ENCODE peak calls at places on chromosomes 16 and 17, in ten cellular contexts. S is Peyer's patch; C is OCI-LY7; V is A549; J is heart right ventricle; Q is IMR-90; M is GM23338; O is cardiac muscle cell; N is lower lobe of right lung; Y is CD8-positive, alpha-beta T cell. B is an unnamed sample. For H3K4me1, the result is how much of the 10 kb centered on the place peaks cover.

GRCh38 chr16:47687694-47688093 is 226.6 kb downstream of the PHKB start:
- DNase-seq in C (no peak), S (no peak), Q (peak), O (no peak), N (no peak), V (no peak), M (no peak), J (no peak), Y (no peak), B (no peak)

GRCh38 chr16:62225675-62226074 is 189.4 kb upstream of the CDH8 start:
- DNase-seq in Q (no peak), Y (no peak), N (peak), C (peak), O (peak), M (peak), V (peak), J (peak), S (peak), B (no peak)

GRCh38 chr16:51538707-51539604 is 387.9 kb upstream of the SALL1 start:
- DNase-seq in J (no peak), C (no peak), V (peak), O (peak), Y (no peak), N (no peak), Q (peak), M (no peak), S (no peak), B (no peak)

GRCh38 chr17:36850794-36851193 is 86.5 kb upstream of the LHX1 start:
- DNase-seq in J (no peak), Y (no peak), N (no peak), M (no peak), V (peak), S (no peak), O (peak), Q (peak), C (no peak), B (no peak)

GRCh38 chr17:142876-143784 is 5.8 kb downstream of the SCGB1C2 start:
- DNase-seq in Y (no peak), V (no peak), J (peak), O (no peak), M (no peak), C (no peak), Q (no peak), S (no peak), N (peak), B (no peak)

GRCh38 chr17:80025140-80025539 is 10.5 kb downstream of the TBC1D16 start:
- DNase-seq in Y (no peak), J (no peak), Q (no peak), M (peak), O (no peak), V (no peak), S (no peak), C (no peak), N (no peak), B (no peak)

GRCh38 chr16:852451-853185 is 52.1 kb upstream of the GNG13 start:
- DNase-seq in N (no peak), S (no peak), O (no peak), Y (no peak), V (no peak), C (no peak), Q (no peak), J (no peak), M (no peak), B (no peak)

GRCh38 chr16:84683691-84684591 is 15.9 kb upstream of the USP10 start:
- DNase-seq in N (no peak), Q (no peak), S (no peak), M (peak), C (no peak), J (no peak), O (no peak), Y (no peak), V (no peak), B (no peak)

GRCh38 chr17:80196652-80197051 is 23.5 kb downstream of the SGSH start:
- DNase-seq in S (no peak), V (no peak), C (no peak), Y (no peak), M (no peak), J (no peak), Q (no peak), N (no peak), O (no peak), B (no peak)

GRCh38 chr17:83050651-83051422 is 28.6 kb upstream of the METRNL start:
- DNase-seq in J (no peak), S (peak), V (no peak), M (peak), Q (no peak), Y (no peak), C (no peak), O (no peak), N (no peak), B (peak)

GRCh38 chr16:66605177-66605999 is 884 bp downstream of the CMTM3 start:
- DNase-seq in Y (no peak), C (peak), M (peak), S (peak), V (peak), Q (peak), N (peak), J (peak), O (peak), B (peak)

GRCh38 chr17:41654134-41654907 is 29.9 kb upstream of the KRT17 start:
- DNase-seq in N (peak), O (no peak), S (peak), J (no peak), Y (no peak), C (no peak), Q (no peak), V (peak), M (peak), B (no peak)

GRCh38 chr16:7124242-7124641 is 208.4 kb upstream of the RBFOX1 start:
- DNase-seq in S (no peak), J (no peak), O (no peak), N (no peak), Y (no peak), Q (no peak), C (no peak), M (no peak), V (no peak), B (no peak)

GRCh38 chr17:12528036-12528435 is 137.7 kb upstream of the MYOCD start:
- DNase-seq in Q (no peak), N (no peak), J (no peak), V (no peak), C (no peak), M (no peak), S (no peak), Y (no peak), O (no peak), B (no peak)

GRCh38 chr17:74757931-74758845 is 9.8 kb downstream of the NHERF1 start:
- DNase-seq in S (peak), V (peak), N (no peak), O (peak), J (no peak), Q (no peak), M (no peak), C (no peak), Y (no peak), B (no peak)

GRCh38 chr16:75000481-75001081 is 1.8 kb downstream of the ZNRF1 start:
- DNase-seq in J (no peak), M (no peak), Y (no peak), V (no peak), Q (peak), O (peak), N (no peak), C (no peak), S (no peak), B (no peak)

GRCh38 chr17:37327341-37328090 is 48.3 kb upstream of the C17orf78 start:
- DNase-seq in J (no peak), V (peak), O (peak), Y (no peak), Q (peak), C (no peak), S (no peak), M (no peak), N (no peak), B (no peak)

GRCh38 chr17:42309142-42309541 is 20.8 kb downstream of the STAT5A start:
- DNase-seq in Q (no peak), O (no peak), S (no peak), V (no peak), N (no peak), C (no peak), M (no peak), J (no peak), Y (no peak), B (no peak)

GRCh38 chr16:3149630-3150345 is 15.0 kb downstream of the ZNF213 start:
- DNase-seq in Q (peak), N (peak), V (peak), C (peak), M (peak), O (peak), S (peak), J (peak), Y (no peak), B (peak)

GRCh38 chr16:78642621-78643285 is 543.3 kb downstream of the WWOX start:
- DNase-seq in O (no peak), N (no peak), M (no peak), J (no peak), V (no peak), S (no peak), Q (no peak), Y (no peak), C (no peak), B (no peak)

GRCh38 chr16:67934306-67935095 is 2.1 kb downstream of the PSMB10 start:
- DNase-seq in V (no peak), S (no peak), Q (no peak), J (no peak), M (no peak), O (no peak), C (no peak), N (no peak), Y (no peak), B (peak)

GRCh38 chr17:79938696-79939435 is 96.8 kb downstream of the TBC1D16 start:
- DNase-seq in Y (no peak), C (no peak), S (peak), Q (no peak), O (no peak), N (peak), V (no peak), M (no peak), J (no peak), B (no peak)

GRCh38 chr17:38871247-38871991 is 1.6 kb downstream of the LASP1 start:
- DNase-seq in O (peak), V (peak), S (peak), N (peak), M (peak), Q (peak), J (peak), C (peak), Y (no peak), B (peak)
- H3K4me1 ChIP-seq in O (under half), V (under half), S (under half), N (half or more), M (under half), Q (under half), J (half or more), C (half or more), Y (half or more), B (under half)

GRCh38 chr17:33948299-33948698 is 306.8 kb upstream of the CCL2 start:
- DNase-seq in J (no peak), N (no peak), Q (no peak), C (no peak), Y (no peak), V (no peak), M (no peak), O (no peak), S (no peak), B (no peak)

GRCh38 chr17:33944826-33945225 is 310.3 kb upstream of the CCL2 start:
- DNase-seq in O (no peak), M (no peak), J (no peak), V (no peak), S (no peak), N (no peak), Y (no peak), Q (no peak), C (no peak), B (no peak)

GRCh38 chr17:33944412-33944811 is 310.7 kb upstream of the CCL2 start:
- DNase-seq in Y (no peak), J (no peak), N (no peak), S (no peak), Q (no peak), M (no peak), C (no peak), O (no peak), V (no peak), B (no peak)

GRCh38 chr17:33947762-33948161 is 307.3 kb upstream of the CCL2 start:
- DNase-seq in Y (no peak), Q (no peak), M (no peak), N (no peak), S (no peak), J (no peak), V (no peak), C (no peak), O (no peak), B (no peak)

GRCh38 chr17:33945641-33946546 is 309.2 kb upstream of the CCL2 start:
- DNase-seq in C (no peak), N (no peak), Q (no peak), Y (no peak), S (no peak), J (no peak), V (no peak), O (no peak), M (peak), B (no peak)
- TF ChIP-seq CTCF in C (no peak), N (no peak), Q (no peak), Y (no peak), S (no peak), J (no peak), V (no peak), O (no peak), M (peak), B (no peak)

GRCh38 chr16:30357085-30357714 is 2.1 kb upstream of the CD2BP2 start:
- DNase-seq in Y (no peak), Q (peak), O (no peak), M (no peak), J (no peak), V (no peak), C (no peak), N (no peak), S (no peak), B (no peak)
- H3K27ac ChIP-seq in Y (no peak), Q (no peak), O (peak), M (no peak), J (no peak), V (no peak), C (peak), N (no peak), S (peak), B (no peak)

DNA sequence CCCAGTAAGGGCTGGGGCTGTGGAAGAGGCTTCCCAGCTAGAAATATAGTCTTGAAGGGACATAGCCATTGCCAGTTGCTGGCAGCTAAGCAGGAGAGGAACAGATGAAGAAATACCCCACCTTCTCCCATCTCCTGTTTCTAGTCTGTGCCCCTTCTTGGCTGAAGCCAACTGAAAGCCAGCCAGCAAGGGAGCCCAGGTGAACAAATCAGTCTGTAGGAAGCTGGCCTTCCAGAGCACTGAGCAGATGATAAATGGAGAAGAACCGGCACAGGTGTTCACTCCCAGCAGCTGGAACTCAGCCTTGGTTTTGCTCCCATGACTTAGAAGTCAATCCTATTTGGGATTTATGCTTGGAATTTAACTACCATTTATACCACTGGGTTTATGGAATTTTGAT is 69.2 kb upstream of the DHX40 start:
- DNase-seq in N (no peak), J (no peak), C (no peak), M (no peak), V (no peak), O (no peak), Y (no peak), Q (no peak), S (no peak), B (no peak)
- H3K4me1 ChIP-seq in N (under half), J (under half), C (under half), M (under half), V (under half), O (under half), Y (under half), Q (under half), S (under half), B (under half)

GRCh38 chr17:7867881-7868329 is 10.1 kb downstream of the CYB5D1 start:
- DNase-seq in C (no peak), M (no peak), Q (no peak), O (no peak), V (no peak), J (no peak), N (no peak), Y (no peak), S (no peak), B (no peak)

GRCh38 chr17:7862692-7863437 is 5.1 kb downstream of the CYB5D1 start:
- DNase-seq in S (no peak), J (peak), Y (peak), V (peak), Q (peak), M (peak), C (peak), N (no peak), O (peak), B (peak)

DNA sequence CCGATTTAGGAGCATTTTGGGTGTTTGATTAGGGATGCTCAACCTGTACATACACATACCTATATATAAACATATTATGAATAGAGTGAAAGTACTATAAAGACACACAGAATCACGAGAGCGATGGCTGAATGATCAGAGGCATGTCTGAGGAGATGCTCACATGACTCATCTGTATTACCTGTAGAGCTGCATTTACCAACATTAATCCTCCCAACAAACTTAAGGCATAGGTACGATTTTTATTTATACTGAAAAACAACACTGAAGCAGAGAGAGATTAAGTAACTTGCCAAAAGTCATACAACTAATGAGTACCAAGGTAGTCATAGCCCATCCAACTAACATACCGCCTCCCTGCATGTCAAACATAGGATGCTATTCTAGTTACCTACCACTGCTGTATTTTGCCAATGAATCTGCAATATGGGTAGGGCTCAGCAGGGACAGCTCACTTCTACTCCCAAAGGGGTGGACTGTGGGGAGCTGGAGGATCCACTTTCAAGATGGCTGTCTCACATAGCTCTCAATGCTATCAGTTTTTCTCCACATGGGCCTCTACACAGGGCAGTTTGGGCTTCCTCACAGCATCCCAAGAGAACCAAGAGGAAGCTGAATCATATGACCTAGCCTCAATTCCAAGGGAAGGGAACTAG is 7.3 kb downstream of the CYB5D1 start:
- DNase-seq in O (no peak), S (no peak), M (no peak), Q (no peak), V (no peak), C (peak), Y (no peak), J (no peak), N (no peak), B (no peak)
- TF ChIP-seq CTCF in O (no peak), S (no peak), M (no peak), Q (no peak), V (no peak), C (no peak), Y (no peak), J (no peak), N (no peak), B (no peak)

GRCh38 chr17:6162216-6162615 is 92.0 kb downstream of the WSCD1 start:
- DNase-seq in O (no peak), S (no peak), V (no peak), Y (no peak), M (peak), N (no peak), C (no peak), J (no peak), Q (no peak), B (no peak)

GRCh38 chr17:6164996-6165395 is 94.8 kb downstream of the WSCD1 start:
- DNase-seq in C (no peak), S (no peak), N (no peak), Q (no peak), M (no peak), J (no peak), V (no peak), Y (no peak), O (no peak), B (no peak)

GRCh38 chr17:6162892-6163291 is 92.7 kb downstream of the WSCD1 start:
- DNase-seq in S (no peak), O (no peak), M (peak), Q (no peak), N (no peak), Y (no peak), C (no peak), V (no peak), J (no peak), B (no peak)

GRCh38 chr17:6165806-6166205 is 95.6 kb downstream of the WSCD1 start:
- DNase-seq in V (no peak), N (no peak), Y (no peak), Q (no peak), M (no peak), C (no peak), O (no peak), J (no peak), S (no peak), B (no peak)

DNA sequence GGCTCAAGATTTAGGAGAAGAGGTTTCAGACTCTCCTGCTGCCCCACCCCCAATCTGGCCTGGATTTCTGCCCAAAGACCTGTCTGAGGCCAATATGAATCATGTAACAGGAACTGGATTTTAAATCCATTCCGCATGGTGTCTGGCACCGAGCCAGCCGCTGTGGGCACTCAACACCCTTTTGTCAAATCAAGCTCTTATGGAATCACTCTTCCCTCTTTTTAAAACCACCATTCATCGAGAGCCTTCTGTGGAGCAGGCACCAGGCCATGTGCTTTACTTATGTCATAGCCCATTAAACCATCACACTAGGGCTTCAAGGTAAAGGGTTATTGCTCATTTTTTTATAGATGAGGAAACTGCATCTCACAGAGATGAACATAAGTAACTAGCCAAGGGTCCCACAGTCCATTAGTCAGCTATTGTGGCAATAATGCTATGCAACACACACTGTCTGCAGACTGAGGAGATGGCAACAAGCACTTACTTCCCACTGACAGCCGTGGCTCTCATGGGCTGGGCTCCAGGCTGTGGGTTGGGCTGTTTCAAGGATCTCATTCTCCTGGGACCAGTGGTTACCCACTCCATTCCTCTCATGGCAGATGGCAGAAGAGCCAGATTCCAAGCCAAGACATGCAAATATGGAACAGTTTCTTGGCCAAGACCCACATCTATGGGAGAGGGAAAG is 93.6 kb downstream of the WSCD1 start:
- DNase-seq in V (no peak), N (no peak), S (no peak), M (no peak), J (no peak), O (peak), Q (no peak), Y (no peak), C (no peak), B (no peak)
- H3K27ac ChIP-seq in V (no peak), N (no peak), S (no peak), M (no peak), J (no peak), O (no peak), Q (no peak), Y (no peak), C (no peak), B (no peak)

GRCh38 chr17:2392252-2393183 is 8.3 kb downstream of the MNT start:
- DNase-seq in S (peak), C (peak), M (peak), V (peak), Y (peak), J (peak), N (peak), Q (peak), O (peak), B (peak)
- H3K4me1 ChIP-seq in S (under half), C (under half), M (under half), V (under half), Y (half or more), J (half or more), N (half or more), Q (under half), O (under half), B (under half)